ENCODE peak calls at places on chromosomes 4 and X, in five cellular contexts. W is T-helper 2 cell; A is stimulated activated CD4-positive, alpha-beta T cell treated with anti-CD3 and anti-CD28 coated beads, Interleukin-4, amount 100 ng/mL, for 48 hours; F is activated naive CD8-positive, alpha-beta T cell treated with anti-CD3 and anti-CD28 coated beads, Interleukin-2, amount 50 U/mL, for 24 hours; X is NCI-H1105. J is an unnamed sample.

GRCh38 chr4:182277402-182277801 is 34.2 kb downstream of the TENM3 start:
- DNase-seq in W (no peak), A (no peak), F (no peak), X (no peak), J (peak)

GRCh38 chr4:169791527-169792156 is 33.9 kb upstream of the HPF1 start:
- DNase-seq in W (no peak), A (no peak), F (peak), X (peak), J (peak)

GRCh38 chr4:173174184-173175156 is 5.9 kb downstream of the GALNT7 start:
- DNase-seq in W (no peak), A (no peak), F (no peak), X (no peak), J (no peak)

GRCh38 chr4:2939383-2940243 is 23.6 kb downstream of the NOP14 start:
- DNase-seq in W (no peak), A (no peak), F (no peak), X (no peak), J (no peak)

GRCh38 chr4:159776915-159777314 is 674.0 kb downstream of the RAPGEF2 start:
- DNase-seq in W (no peak), A (no peak), F (no peak), X (no peak), J (no peak)

GRCh38 chr4:164997324-164997723 is 19.9 kb upstream of the TRIM61 start:
- DNase-seq in W (no peak), A (no peak), F (no peak), X (no peak), J (peak)

GRCh38 chrX:132831336-132831973 is 127.0 kb downstream of the HS6ST2 start:
- DNase-seq in W (no peak), A (no peak), F (no peak), X (no peak), J (no peak)

GRCh38 chrX:77527233-77528001 is 80.2 kb downstream of the FGF16 start:
- DNase-seq in W (no peak), A (no peak), F (no peak), X (no peak), J (no peak)

GRCh38 chr4:149793459-149793858 is 22.2 kb downstream of the IQCM start:
- DNase-seq in W (no peak), A (no peak), F (no peak), X (no peak), J (peak)

GRCh38 chrX:48823029-48823428 is 3.3 kb upstream of the ERAS start:
- DNase-seq in W (no peak), A (no peak), F (no peak), X (no peak), J (no peak)

GRCh38 chr4:111269439-111269838 is 646.6 kb upstream of the PITX2 start:
- DNase-seq in W (no peak), A (no peak), F (no peak), X (no peak), J (no peak)

GRCh38 chr4:146514651-146515379 is 6.9 kb downstream of the SLC10A7 start:
- DNase-seq in W (no peak), A (no peak), F (no peak), X (no peak), J (no peak)

GRCh38 chrX:106415276-106415895 is 196.4 kb upstream of the RADX start:
- DNase-seq in W (no peak), A (peak), F (peak), X (peak), J (peak)

GRCh38 chr4:138671106-138671505 is 344.5 kb upstream of the NOCT start:
- DNase-seq in W (no peak), A (no peak), F (no peak), X (no peak), J (no peak)

GRCh38 chr4:91935217-91935616 is 368.5 kb upstream of the GRID2 start:
- DNase-seq in W (no peak), A (no peak), F (no peak), X (no peak), J (no peak)

GRCh38 chr4:151797131-151797530 is 36.3 kb upstream of the GATB start:
- DNase-seq in W (no peak), A (no peak), F (no peak), X (no peak), J (no peak)

GRCh38 chr4:158996669-158997074 is 106.2 kb upstream of the RAPGEF2 start:
- DNase-seq in W (no peak), A (no peak), F (no peak), X (no peak), J (peak)

GRCh38 chrX:8971116-8971515 is 62.8 kb downstream of the FAM9B start:
- DNase-seq in W (no peak), A (no peak), F (no peak), X (no peak), J (peak)

GRCh38 chr4:38179690-38180299 is 219.6 kb downstream of the PTTG2 start:
- DNase-seq in W (peak), A (peak), F (peak), X (peak), J (peak)

GRCh38 chr4:101833455-101833854 is 42.9 kb downstream of the BANK1 start:
- DNase-seq in W (no peak), A (no peak), F (no peak), X (no peak), J (no peak)

GRCh38 chrX:42119076-42119475 is 195.7 kb upstream of the CASK start:
- DNase-seq in W (no peak), A (no peak), F (no peak), X (no peak), J (peak)

GRCh38 chrX:95762716-95763115 is 921.9 kb upstream of the DIAPH2 start:
- DNase-seq in W (no peak), A (no peak), F (no peak), X (no peak), J (peak)

GRCh38 chr4:8370835-8371234 is 69.7 kb downstream of the ACOX3 start:
- DNase-seq in W (no peak), A (no peak), F (no peak), X (no peak), J (no peak)

GRCh38 chr4:186685744-186686143 is 37.9 kb downstream of the FAT1 start:
- DNase-seq in W (no peak), A (no peak), F (no peak), X (no peak), J (peak)

GRCh38 chr4:134085525-134085924 is 116.1 kb downstream of the PABPC4L start:
- DNase-seq in W (no peak), A (no peak), F (no peak), X (no peak), J (no peak)

GRCh38 chr4:66157594-66157993 is 487.3 kb upstream of the EPHA5 start:
- DNase-seq in W (no peak), A (no peak), F (no peak), X (no peak), J (no peak)

GRCh38 chr4:42397635-42398447 is 553 bp downstream of the SHISA3 start:
- DNase-seq in W (no peak), A (no peak), F (peak), X (no peak), J (no peak)

J was measured in MCF 10A.